ENCODE peak calls at places on chromosomes 4 and X, in five cellular contexts. R is GM23248, X is SK-N-SH, F is HCT116, T is PC-3. C is an unnamed sample. For H3K4me1, the result is how much of the 10 kb centered on the place peaks cover.

GRCh38 chrX:1074755-1075154 is 137.7 kb downstream of the CRLF2 start:
- DNase-seq in R (no peak), X (no peak), F (no peak), T (no peak), C (no peak)

GRCh38 chr4:82721819-82722423 is 76.7 kb downstream of the SCD5 start:
- DNase-seq in R (peak), X (peak), F (peak), T (peak), C (peak)

GRCh38 chrX:68753218-68753617 is 75.6 kb upstream of the EFNB1 start:
- DNase-seq in R (no peak), X (no peak), F (no peak), T (no peak), C (no peak)

GRCh38 chr4:158722291-158722916 is 792 bp downstream of the PPID start:
- DNase-seq in R (peak), X (peak), F (no peak), T (peak), C (peak)

GRCh38 chr4:110869862-110870577 is 247.1 kb upstream of the PITX2 start:
- DNase-seq in R (peak), X (no peak), F (peak), T (no peak), C (no peak)

GRCh38 chr4:119816473-119816872 is 187.9 kb upstream of the PDE5A start:
- DNase-seq in R (no peak), X (no peak), F (no peak), T (no peak), C (no peak)

GRCh38 chrX:123340691-123341090 is 156.6 kb downstream of the GRIA3 start:
- DNase-seq in R (peak), X (no peak), F (no peak), T (no peak), C (peak)

GRCh38 chr4:88242144-88242543 is 42.2 kb downstream of the PPM1K start:
- DNase-seq in R (no peak), X (no peak), F (no peak), T (no peak), C (no peak)

GRCh38 chrX:51024106-51024696 is 113.7 kb downstream of the BMP15 start:
- DNase-seq in R (no peak), X (no peak), F (no peak), T (no peak), C (no peak)

GRCh38 chrX:19846995-19847790 is 40.2 kb downstream of the SH3KBP1 start:
- DNase-seq in R (peak), X (no peak), F (no peak), T (peak), C (no peak)

GRCh38 chr4:139524062-139524631 is 31.9 kb downstream of the SETD7 start:
- DNase-seq in R (no peak), X (no peak), F (no peak), T (peak), C (peak)

GRCh38 chr4:169311643-169312365 is 41.0 kb upstream of the SH3RF1 start:
- DNase-seq in R (peak), X (peak), F (peak), T (peak), C (peak)

GRCh38 chr4:100908540-100908939 is 390.7 kb upstream of the EMCN start:
- DNase-seq in R (no peak), X (no peak), F (no peak), T (no peak), C (no peak)

GRCh38 chr4:126395661-126396060 is 1080.9 kb downstream of the FAT4 start:
- DNase-seq in R (peak), X (no peak), F (no peak), T (no peak), C (no peak)

GRCh38 chr4:168723020-168723419 is 226.2 kb downstream of the PALLD start:
- DNase-seq in R (peak), X (no peak), F (no peak), T (peak), C (no peak)

GRCh38 chr4:165378763-165379631 is at the start of gene CPE:
- DNase-seq in R (peak), X (peak), F (peak), T (peak), C (peak)

DNA sequence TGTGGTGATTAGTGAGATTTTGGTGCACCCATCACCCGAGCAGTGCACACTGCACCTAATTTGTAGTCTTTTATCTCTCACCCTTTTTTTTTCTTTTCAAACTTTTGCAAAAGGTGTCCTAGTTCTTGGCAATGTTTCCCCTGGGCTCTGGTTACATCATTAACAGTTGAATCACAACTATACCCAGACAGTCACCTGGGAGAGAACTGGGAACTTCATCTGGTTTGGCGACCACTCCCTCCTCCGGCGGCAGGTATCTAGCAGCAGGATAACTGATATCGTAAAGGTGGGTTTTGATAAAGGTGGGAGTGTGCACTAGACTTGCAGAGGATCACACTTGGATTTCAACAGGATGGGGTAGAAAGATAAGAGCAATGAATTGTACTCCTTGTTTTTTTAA is 140.5 kb downstream of the CHIC2 start:
- DNase-seq in R (no peak), X (no peak), F (no peak), T (peak), C (no peak)
- H3K4me1 ChIP-seq in R (under half), X (under half), F (under half), T (under half), C (under half)

GRCh38 chr4:27006646-27007045 is 146.0 kb downstream of the STIM2 start:
- DNase-seq in R (no peak), X (no peak), F (no peak), T (no peak), C (no peak)

GRCh38 chr4:27007507-27007906 is 146.9 kb downstream of the STIM2 start:
- DNase-seq in R (peak), X (no peak), F (no peak), T (no peak), C (no peak)

GRCh38 chr4:27006247-27006603 is 145.6 kb downstream of the STIM2 start:
- DNase-seq in R (peak), X (no peak), F (no peak), T (peak), C (no peak)

GRCh38 chr4:27003602-27004238 is 143.1 kb downstream of the STIM2 start:
- DNase-seq in R (peak), X (no peak), F (no peak), T (peak), C (no peak)

DNA sequence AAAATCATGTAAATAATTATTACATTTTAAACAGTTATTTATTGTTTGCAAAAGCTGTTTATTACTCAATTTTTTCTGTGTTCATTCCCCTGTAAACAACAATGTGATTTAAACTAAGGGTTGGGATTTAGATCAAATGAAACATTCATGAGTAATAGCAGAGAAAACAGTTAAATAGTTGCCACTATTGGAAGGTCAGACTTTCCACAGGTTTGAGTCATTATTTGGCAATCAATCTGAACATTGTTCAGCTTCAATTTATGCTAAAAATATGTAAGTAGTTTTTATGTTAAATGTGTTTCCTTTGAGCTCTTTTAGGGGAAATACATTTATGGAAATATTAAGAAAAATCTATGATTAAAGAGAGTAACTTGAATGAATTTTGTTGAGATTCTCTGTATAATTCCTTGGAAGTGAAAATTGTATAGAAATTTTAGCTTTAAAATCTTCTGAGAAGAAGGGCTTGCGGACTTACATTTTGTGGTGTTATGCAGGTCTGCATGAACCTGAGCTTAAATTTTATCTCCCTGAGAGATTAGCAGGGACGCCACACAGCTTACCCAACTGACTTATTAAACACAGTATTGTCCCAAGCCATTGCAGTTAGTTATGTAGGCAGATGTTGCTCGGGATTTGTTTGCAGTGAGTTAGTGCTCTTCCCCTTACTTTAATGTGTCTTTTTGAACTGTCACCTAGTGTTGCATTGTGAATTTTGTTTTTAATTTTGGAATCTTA is 145.0 kb downstream of the STIM2 start:
- DNase-seq in R (peak), X (no peak), F (no peak), T (peak), C (no peak)
- TF ChIP-seq EZH2phosphoT487 in R (no peak), X (no peak), F (no peak), T (no peak), C (no peak)

GRCh38 chr4:24656906-24657305 is 72.6 kb upstream of the DHX15 start:
- DNase-seq in R (no peak), X (no peak), F (no peak), T (peak), C (no peak)

GRCh38 chr4:24655971-24656370 is 71.6 kb upstream of the DHX15 start:
- DNase-seq in R (no peak), X (no peak), F (no peak), T (peak), C (no peak)

GRCh38 chr4:24655326-24655725 is 71.0 kb upstream of the DHX15 start:
- DNase-seq in R (no peak), X (no peak), F (no peak), T (no peak), C (no peak)

GRCh38 chr4:24659241-24659961 is 75.0 kb upstream of the DHX15 start:
- DNase-seq in R (peak), X (no peak), F (no peak), T (peak), C (no peak)

GRCh38 chr4:24657768-24658617 is 73.6 kb upstream of the DHX15 start:
- DNase-seq in R (peak), X (no peak), F (peak), T (peak), C (peak)
- H3K9ac ChIP-seq in R (no peak), X (no peak), F (no peak), T (peak), C (no peak)

GRCh38 chr4:53713767-53714166 is 122.5 kb upstream of the LNX1 start:
- DNase-seq in R (no peak), X (peak), F (no peak), T (no peak), C (no peak)
- H3K4me1 ChIP-seq in R (under half), X (under half), F (under half), T (under half), C (under half)

DNA sequence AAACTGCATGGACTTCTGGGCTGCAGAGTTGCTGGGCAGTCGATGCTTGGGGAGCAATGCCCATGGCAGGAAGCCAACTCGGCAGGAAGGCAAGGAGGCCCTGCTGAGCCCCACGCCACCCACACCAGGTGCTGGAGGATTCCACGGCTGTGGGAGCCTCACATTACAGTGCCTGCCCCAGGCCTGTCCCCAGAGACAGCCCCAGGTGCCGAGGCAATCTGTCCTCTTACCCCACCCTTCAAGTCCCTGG is 53.9 kb downstream of the HMX1 start:
- DNase-seq in R (no peak), X (peak), F (no peak), T (no peak), C (no peak)
- TF ChIP-seq EZH2phosphoT487 in R (no peak), X (no peak), F (no peak), T (no peak), C (no peak)

DNA sequence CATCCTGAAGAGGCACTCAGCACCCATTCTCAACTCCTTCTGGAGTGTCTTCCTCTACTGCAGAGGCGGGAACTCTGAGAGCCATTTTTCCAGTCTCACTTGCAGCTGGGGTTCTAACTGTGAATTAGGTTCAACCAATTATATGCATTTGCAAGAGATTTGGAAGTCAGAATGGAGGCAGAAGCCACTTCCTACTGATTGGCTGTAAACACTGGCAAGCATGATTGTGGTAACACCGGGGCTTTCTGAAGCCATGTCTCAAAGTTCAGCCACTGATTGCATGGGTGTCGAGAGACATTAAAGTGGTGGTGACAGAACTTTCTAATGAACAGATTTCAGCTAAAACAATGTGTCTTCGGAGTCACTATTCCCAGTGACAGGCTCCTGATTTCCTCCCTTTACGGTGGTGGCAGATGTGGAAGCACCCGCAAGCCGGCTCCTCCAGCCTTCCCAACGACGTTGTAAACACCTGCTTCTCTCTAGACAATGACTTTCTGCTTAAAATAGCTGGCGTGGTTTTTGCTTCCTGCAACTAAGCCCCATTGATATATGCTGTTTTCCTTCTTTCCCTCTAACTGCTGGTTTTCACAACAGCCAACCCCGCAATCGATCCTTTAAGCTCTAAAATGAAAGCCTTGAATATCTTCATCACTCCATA is 92.0 kb downstream of the IRF2 start:
- DNase-seq in R (no peak), X (no peak), F (no peak), T (no peak), C (no peak)
- H3K9ac ChIP-seq in R (no peak), X (no peak), F (no peak), T (peak), C (no peak)

GRCh38 chr4:137530176-137530575 is 2.1 kb downstream of the PCDH18 start:
- DNase-seq in R (peak), X (no peak), F (no peak), T (no peak), C (no peak)

GRCh38 chr4:137531951-137532868 is at the start of gene PCDH18:
- DNase-seq in R (peak), X (peak), F (no peak), T (peak), C (peak)

GRCh38 chr4:137532869-137533236 is 559 bp upstream of the PCDH18 start:
- DNase-seq in R (peak), X (no peak), F (no peak), T (no peak), C (peak)

GRCh38 chr4:137529432-137529831 is 2.9 kb downstream of the PCDH18 start:
- DNase-seq in R (no peak), X (no peak), F (no peak), T (no peak), C (peak)

DNA sequence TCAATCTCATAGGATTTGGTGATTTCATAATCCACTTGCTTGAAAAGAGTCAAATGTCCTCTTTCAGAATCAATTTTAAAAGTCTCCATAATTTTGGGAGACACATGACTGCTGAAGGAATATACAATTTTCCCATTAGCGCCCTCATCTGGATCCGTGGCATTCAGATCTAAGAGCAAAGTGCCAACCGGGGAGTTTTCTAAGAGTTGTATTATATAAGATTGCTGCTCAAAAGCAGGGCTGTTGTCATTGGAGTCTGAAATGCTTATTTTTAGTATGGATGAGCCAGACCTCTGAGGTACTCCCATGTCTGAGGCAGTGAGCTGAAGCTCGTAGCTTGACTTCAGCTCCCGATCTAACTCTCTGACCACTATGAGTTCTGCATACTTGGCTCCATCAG is 1.2 kb downstream of the PCDH18 start:
- DNase-seq in R (peak), X (peak), F (no peak), T (peak), C (peak)
- H3K4me1 ChIP-seq in R (under half), X (under half), F (under half), T (under half), C (half or more)

GRCh38 chrX:4706961-4707360 is 993.5 kb upstream of the PRKX start:
- DNase-seq in R (no peak), X (no peak), F (no peak), T (no peak), C (no peak)
- TF ChIP-seq EZH2phosphoT487 in R (no peak), X (no peak), F (no peak), T (no peak), C (no peak)

C was measured in neural progenitor cell.